ENCODE peak calls at places on chromosomes 5 and 9, in eight cellular contexts. A is activated T-cell treated with anti-CD3 and anti-CD28 coated beads for 1 hour; L is posterior vena cava; M is fibroblast of the aortic adventitia; R is choroid plexus epithelial cell; B is CD4-positive, CD25-positive, alpha-beta regulatory T cell; D is activated CD4-positive, alpha-beta T cell treated with anti-CD3 and anti-CD28 coated beads for 24 hours; N is GDM1. K is an unnamed sample.

GRCh38 chr5:67606586-67606947 is 410.0 kb upstream of the CD180 start:
- DNase-seq in L (no peak), R (no peak), M (no peak), B (no peak), A (no peak), D (no peak), N (no peak), K (no peak)

GRCh38 chr5:142466195-142466951 is 141.6 kb upstream of the SPRY4 start:
- DNase-seq in N (no peak), D (no peak), R (peak), B (no peak), M (peak), A (no peak), L (no peak), K (peak)

GRCh38 chr9:77099388-77099787 is 77.9 kb upstream of the VPS13A start:
- DNase-seq in M (no peak), N (no peak), R (no peak), L (no peak), D (no peak), A (no peak), B (no peak), K (no peak)

GRCh38 chr5:139543423-139543991 is 17.6 kb upstream of the UBE2D2 start:
- DNase-seq in B (peak), L (peak), A (peak), N (no peak), R (peak), M (no peak), D (peak), K (no peak)

GRCh38 chr5:142551242-142552067 is 134.4 kb downstream of the FGF1 start:
- DNase-seq in L (no peak), A (no peak), N (no peak), M (no peak), B (no peak), R (peak), D (no peak), K (peak)

GRCh38 chr9:35757527-35758275 is 3.6 kb upstream of the MSMP start:
- DNase-seq in D (no peak), A (no peak), B (no peak), N (peak), L (no peak), R (no peak), M (no peak), K (peak)

GRCh38 chr9:128103589-128103962 is 24.0 kb downstream of the PTGES2 start:
- DNase-seq in R (no peak), D (no peak), B (peak), M (no peak), A (peak), N (no peak), L (no peak), K (no peak)

GRCh38 chr9:99105152-99106043 is 485 bp downstream of the TGFBR1 start:
- DNase-seq in D (no peak), N (no peak), L (peak), B (peak), A (peak), M (peak), R (peak), K (peak)

GRCh38 chr9:126507318-126508109 is 106.2 kb upstream of the LMX1B start:
- DNase-seq in A (no peak), N (no peak), M (no peak), B (no peak), D (no peak), R (no peak), L (peak), K (no peak)

GRCh38 chr9:79682076-79682736 is 110.4 kb downstream of the TLE4 start:
- DNase-seq in N (no peak), R (no peak), B (no peak), D (no peak), L (no peak), M (peak), A (no peak), K (no peak)

K was measured in cerebellum.